ENCODE peak calls at places on chromosome 1, in five cellular contexts. P is K562, R is IMR-90, J is SK-N-SH, W is GM12878. T is an unnamed sample.

GRCh38 chr1:157994704-157995540 is 1.5 kb downstream of the KIRREL1 start:
- DNase-seq in W (no peak), R (peak), P (no peak), J (no peak), T (no peak)

GRCh38 chr1:168554603-168555520 is 11.1 kb upstream of the XCL2 start:
- DNase-seq in J (no peak), P (no peak), R (no peak), W (no peak), T (no peak)

GRCh38 chr1:115377411-115377810 is 39.4 kb upstream of the NGF start:
- DNase-seq in R (peak), J (no peak), W (no peak), P (no peak), T (no peak)

GRCh38 chr1:71307451-71307850 is 226.6 kb upstream of the ZRANB2 start:
- DNase-seq in P (no peak), J (peak), W (no peak), R (peak), T (no peak)

GRCh38 chr1:243490748-243491686 is 235.2 kb downstream of the SDCCAG8 start:
- DNase-seq in J (no peak), P (no peak), W (no peak), R (peak), T (no peak)

GRCh38 chr1:55636691-55637090 is 421.5 kb upstream of the USP24 start:
- DNase-seq in P (no peak), J (no peak), W (no peak), R (peak), T (no peak)

GRCh38 chr1:103986792-103987191 is 237.1 kb downstream of the AMY1C start:
- DNase-seq in W (no peak), J (no peak), R (no peak), P (no peak), T (no peak)

GRCh38 chr1:228142616-228143203 is 2.6 kb downstream of the GUK1 start:
- DNase-seq in W (no peak), R (no peak), J (no peak), P (no peak), T (no peak)

GRCh38 chr1:5628416-5628815 is 363.8 kb downstream of the NPHP4 start:
- DNase-seq in W (no peak), J (no peak), R (no peak), P (no peak), T (no peak)

GRCh38 chr1:156160744-156161181 is 7.4 kb downstream of the SEMA4A start:
- DNase-seq in R (peak), J (peak), P (peak), W (no peak), T (no peak)

GRCh38 chr1:55703726-55704363 is 488.7 kb upstream of the USP24 start:
- DNase-seq in J (no peak), W (no peak), R (peak), P (no peak), T (no peak)

GRCh38 chr1:172537827-172538391 is 5.0 kb downstream of the SUCO start:
- DNase-seq in R (no peak), J (peak), W (no peak), P (no peak), T (no peak)

GRCh38 chr1:4825841-4826450 is 171.5 kb downstream of the AJAP1 start:
- DNase-seq in P (no peak), W (no peak), J (peak), R (no peak), T (peak)

GRCh38 chr1:227357229-227358078 is 39.2 kb upstream of the CDC42BPA start:
- DNase-seq in J (no peak), W (no peak), P (peak), R (peak), T (peak)

GRCh38 chr1:201652180-201652579 is 113.3 kb downstream of the NAV1 start:
- DNase-seq in J (no peak), R (no peak), W (no peak), P (no peak), T (no peak)

GRCh38 chr1:154970631-154971340 is at the start of gene SHC1:
- DNase-seq in W (no peak), P (peak), J (peak), R (peak), T (peak)

GRCh38 chr1:18955442-18956188 is 861 bp downstream of the IFFO2 start:
- DNase-seq in P (peak), W (no peak), R (no peak), J (peak), T (no peak)

GRCh38 chr1:168387781-168388760 is 107.4 kb downstream of the TBX19 start:
- DNase-seq in R (no peak), P (no peak), J (no peak), W (no peak), T (no peak)

GRCh38 chr1:34066921-34067603 is 98.0 kb downstream of the CSMD2 start:
- DNase-seq in J (no peak), R (peak), W (no peak), P (no peak), T (no peak)

GRCh38 chr1:171934664-171935063 is 93.4 kb downstream of the DNM3 start:
- DNase-seq in P (no peak), W (no peak), J (no peak), R (no peak), T (no peak)

GRCh38 chr1:28173151-28173979 is 3.1 kb downstream of the PTAFR start:
- DNase-seq in R (peak), P (no peak), J (no peak), W (no peak), T (peak)

GRCh38 chr1:15848143-15848928 is 829 bp downstream of the SPEN start:
- DNase-seq in P (no peak), W (no peak), J (peak), R (peak), T (no peak)

GRCh38 chr1:68623700-68624099 is 126.8 kb upstream of the DEPDC1 start:
- DNase-seq in J (no peak), W (no peak), R (no peak), P (no peak), T (no peak)

GRCh38 chr1:13708380-13709010 is 8.5 kb downstream of the PRDM2 start:
- DNase-seq in J (no peak), R (no peak), W (no peak), P (no peak), T (no peak)

GRCh38 chr1:85379203-85380136 is 85.5 kb downstream of the DDAH1 start:
- DNase-seq in P (no peak), R (peak), J (no peak), W (no peak), T (no peak)

GRCh38 chr1:111507411-111508201 is 4.2 kb upstream of the ADORA3 start:
- DNase-seq in R (peak), P (peak), W (peak), J (peak), T (peak)

GRCh38 chr1:248860007-248860406 is 1.1 kb upstream of the ZNF692 start:
- DNase-seq in J (no peak), R (no peak), W (no peak), P (no peak), T (no peak)

GRCh38 chr1:205377355-205377754 is 20.6 kb upstream of the KLHDC8A start:
- DNase-seq in P (no peak), J (no peak), R (no peak), W (no peak), T (no peak)

GRCh38 chr1:170134126-170134525 is 11.6 kb upstream of the NTMT2 start:
- DNase-seq in R (no peak), P (no peak), J (no peak), W (no peak), T (no peak)

GRCh38 chr1:170131450-170131849 is 14.3 kb upstream of the NTMT2 start:
- DNase-seq in R (no peak), W (no peak), P (no peak), J (no peak), T (no peak)

GRCh38 chr1:170131984-170132383 is 13.8 kb upstream of the NTMT2 start:
- DNase-seq in P (no peak), J (no peak), W (no peak), R (no peak), T (no peak)

GRCh38 chr1:170134606-170135005 is 11.2 kb upstream of the NTMT2 start:
- DNase-seq in R (no peak), P (no peak), W (no peak), J (no peak), T (no peak)

DNA sequence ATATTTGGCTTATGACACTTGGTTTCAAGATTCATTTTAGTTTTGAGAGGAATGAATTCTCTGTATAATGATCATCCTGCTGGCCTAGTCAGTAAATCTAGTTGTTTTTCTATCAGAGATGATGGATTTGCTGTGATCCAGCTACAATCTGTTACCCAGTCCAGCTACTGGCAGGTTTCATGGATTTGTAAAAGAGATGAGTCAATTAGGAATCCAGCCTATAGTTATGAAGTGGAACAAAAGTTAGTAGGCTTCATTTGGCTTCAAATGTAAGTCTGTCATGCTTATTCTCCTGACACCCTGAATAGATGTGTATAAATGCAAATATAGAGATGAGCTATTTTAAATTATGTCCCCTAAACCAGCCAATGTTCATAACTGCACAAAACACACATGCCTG is 12.1 kb upstream of the NTMT2 start:
- DNase-seq in J (no peak), P (no peak), R (no peak), W (no peak), T (no peak)
- TF ChIP-seq MXI1 in J (no peak), P (no peak), R (no peak), W (no peak), T (no peak)

DNA sequence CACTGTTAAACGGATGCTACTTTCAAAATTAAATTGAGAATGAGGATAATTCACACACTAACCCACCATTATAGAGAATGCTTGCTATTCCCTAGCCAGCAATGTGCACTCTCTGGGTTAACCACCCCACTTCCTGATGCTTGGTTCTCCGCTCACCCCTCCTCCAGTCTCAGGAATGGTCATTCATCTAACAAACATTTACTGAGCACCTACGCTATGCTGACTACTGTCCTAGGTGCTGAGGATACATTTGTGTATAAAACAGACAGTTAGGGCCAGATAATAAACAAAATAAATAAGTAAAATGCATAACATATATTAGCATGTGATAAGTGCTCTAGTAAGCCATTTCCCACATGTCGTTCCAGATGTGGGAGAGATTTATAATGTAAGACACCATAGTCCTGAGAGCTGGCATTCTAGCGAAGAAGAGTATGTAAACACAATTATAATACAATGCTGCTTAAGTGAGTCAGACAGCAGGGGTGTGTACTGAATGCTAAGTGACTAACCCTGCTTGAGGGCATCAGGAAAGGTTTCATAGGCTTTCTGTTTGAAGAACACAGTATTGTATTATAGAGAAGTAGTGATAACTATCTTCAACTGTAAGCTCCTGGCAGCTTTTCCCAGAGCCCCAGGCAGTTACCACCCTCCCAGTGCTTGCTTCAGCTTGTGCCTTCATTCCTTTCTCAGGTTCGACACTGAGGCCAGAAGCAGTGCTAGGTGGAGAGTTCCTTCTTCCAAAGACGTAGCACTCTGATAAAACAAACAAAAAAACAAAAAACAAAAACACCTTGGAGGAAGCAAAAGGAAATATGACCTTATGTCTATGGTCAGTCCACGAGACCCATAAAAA is 126.6 kb upstream of the CACHD1 start:
- DNase-seq in J (peak), R (peak), W (no peak), P (no peak), T (no peak)
- TF ChIP-seq MXI1 in J (peak), R (no peak), W (no peak), P (no peak), T (no peak)

DNA sequence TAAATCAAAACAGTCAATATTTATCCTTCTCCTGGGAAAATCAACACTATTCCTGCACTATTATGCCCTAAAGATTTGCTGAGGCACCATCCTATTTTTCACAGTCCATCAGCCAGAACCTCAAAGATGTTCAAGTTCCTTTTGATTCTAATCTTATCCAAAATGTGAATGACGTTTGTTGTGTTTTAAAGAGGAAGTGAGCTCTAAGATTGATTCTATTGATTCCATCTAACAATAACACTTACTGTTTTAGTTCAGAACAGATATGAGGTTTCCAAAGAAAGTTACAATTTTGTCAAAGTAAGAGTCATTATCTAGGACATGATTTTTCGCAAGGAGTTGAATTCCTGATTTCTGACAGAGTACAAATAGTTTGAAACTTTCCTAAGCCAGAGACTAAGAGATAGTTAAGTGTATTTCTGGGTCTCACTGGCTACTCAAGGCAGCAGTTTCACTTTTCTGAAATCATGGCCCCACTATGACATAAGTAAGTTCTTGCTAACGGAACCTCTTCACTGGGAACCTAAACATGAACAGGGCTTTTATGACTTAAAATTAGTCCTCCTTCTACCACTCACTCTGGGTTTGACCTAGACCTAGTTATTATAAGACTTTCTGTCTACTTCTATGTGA is 84.7 kb downstream of the LHX9 start:
- DNase-seq in R (peak), P (no peak), W (no peak), J (no peak), T (no peak)
- TF ChIP-seq MXI1 in R (no peak), P (no peak), W (no peak), J (no peak), T (no peak)

GRCh38 chr1:2258122-2258812 is 30.1 kb downstream of the SKI start:
- DNase-seq in P (no peak), W (no peak), J (no peak), R (no peak), T (no peak)
- TF ChIP-seq MXI1 in P (no peak), W (no peak), J (no peak), R (no peak), T (no peak)

GRCh38 chr1:160547371-160547901 is 24.4 kb upstream of the SLAMF6 start:
- DNase-seq in W (no peak), J (no peak), P (no peak), R (no peak), T (no peak)
- TF ChIP-seq MXI1 in W (no peak), J (no peak), P (no peak), R (no peak), T (no peak)

GRCh38 chr1:109181085-109181806 is 32.5 kb upstream of the SARS1 start:
- DNase-seq in J (no peak), W (no peak), P (peak), R (peak), T (peak)
- TF ChIP-seq MXI1 in J (no peak), W (no peak), P (no peak), R (no peak), T (no peak)

GRCh38 chr1:193069748-193070394 is 10.5 kb downstream of the RO60 start:
- DNase-seq in W (no peak), R (no peak), J (peak), P (peak), T (no peak)
- TF ChIP-seq MXI1 in W (no peak), R (no peak), J (no peak), P (no peak), T (no peak)

DNA sequence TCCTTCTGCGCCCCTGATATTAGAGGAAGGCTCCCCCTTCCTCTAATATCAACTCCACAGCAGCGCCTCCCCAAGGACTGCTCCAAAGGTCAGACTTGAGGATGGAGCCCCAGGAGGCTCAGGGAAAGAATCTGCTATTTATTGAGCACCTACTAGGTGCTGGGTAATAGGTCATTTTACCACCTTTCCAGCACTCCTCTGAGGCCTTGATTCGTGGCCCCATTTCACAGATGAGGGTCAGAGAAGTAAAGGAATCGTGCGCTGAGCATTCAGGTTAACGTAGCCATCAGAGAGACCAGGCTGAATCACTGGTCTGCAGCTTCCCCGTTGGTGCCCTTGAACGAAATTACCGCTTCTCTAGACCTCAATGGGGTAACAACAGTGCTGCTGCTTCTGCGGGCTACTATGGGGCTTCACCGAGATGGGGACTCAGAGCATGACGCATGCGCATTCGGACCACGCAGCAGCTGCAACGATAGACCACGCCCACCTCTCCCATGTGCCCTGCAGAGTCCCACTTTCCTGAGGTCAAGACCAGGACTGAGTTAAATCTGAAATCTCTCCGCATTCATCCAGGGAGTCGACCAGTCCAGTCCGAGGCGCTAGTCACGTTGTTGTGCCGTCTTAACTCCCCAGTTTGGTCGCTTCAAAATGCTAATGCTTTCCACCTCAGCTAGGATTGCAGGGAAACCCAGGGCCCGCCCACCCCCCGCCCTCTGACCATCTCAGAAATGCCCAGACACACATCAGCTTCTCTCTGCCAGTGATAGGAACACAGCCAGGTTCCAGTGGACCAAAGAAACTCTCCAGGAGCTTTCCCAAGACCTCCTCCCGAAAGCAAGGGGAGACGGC is 12.9 kb downstream of the CAMK2N1 start:
- DNase-seq in W (peak), P (peak), J (peak), R (peak), T (no peak)
- TF ChIP-seq MXI1 in W (no peak), P (no peak), J (no peak), R (no peak), T (no peak)

DNA sequence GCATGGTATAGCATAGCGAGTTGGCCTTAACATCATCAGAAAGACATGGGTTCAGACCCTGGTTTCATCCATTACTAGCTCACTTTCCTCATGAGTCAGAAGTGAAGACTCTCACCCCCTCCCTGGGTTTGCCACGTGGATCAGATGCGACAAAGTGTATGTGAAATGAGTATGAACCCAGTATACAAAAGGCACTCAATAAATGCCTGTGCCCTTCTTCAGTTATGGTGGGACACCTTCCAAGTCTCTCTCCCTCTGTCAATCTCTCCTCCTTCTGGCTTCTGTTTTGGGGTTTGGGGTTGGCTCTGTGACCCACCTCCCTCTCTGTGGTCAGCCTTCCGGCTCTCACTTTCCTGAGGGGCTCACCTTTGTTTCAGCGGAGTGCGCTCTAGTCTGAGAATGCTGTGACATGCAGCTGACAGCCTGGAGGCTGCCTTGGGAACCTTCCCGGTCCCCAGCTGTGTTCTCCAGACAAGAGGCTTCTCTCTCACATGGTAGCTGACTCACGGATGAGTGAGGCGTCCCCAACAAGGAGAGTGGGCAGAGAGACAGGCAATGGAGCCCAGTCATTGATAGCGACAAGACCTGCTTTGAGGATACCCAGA is 155.0 kb upstream of the EDN2 start:
- DNase-seq in R (peak), J (no peak), P (no peak), W (no peak), T (no peak)
- TF ChIP-seq MXI1 in R (no peak), J (no peak), P (no peak), W (no peak), T (no peak)

GRCh38 chr1:36885537-36886441 is 148.5 kb downstream of the GRIK3 start:
- DNase-seq in W (no peak), J (peak), P (no peak), R (no peak), T (no peak)

GRCh38 chr1:36888811-36889477 is 145.4 kb downstream of the GRIK3 start:
- DNase-seq in P (no peak), W (no peak), R (no peak), J (no peak), T (no peak)

GRCh38 chr1:36890776-36891175 is 143.5 kb downstream of the GRIK3 start:
- DNase-seq in R (no peak), J (no peak), W (no peak), P (no peak), T (no peak)

GRCh38 chr1:36889478-36889845 is 144.9 kb downstream of the GRIK3 start:
- DNase-seq in W (no peak), P (no peak), J (no peak), R (no peak), T (no peak)

DNA sequence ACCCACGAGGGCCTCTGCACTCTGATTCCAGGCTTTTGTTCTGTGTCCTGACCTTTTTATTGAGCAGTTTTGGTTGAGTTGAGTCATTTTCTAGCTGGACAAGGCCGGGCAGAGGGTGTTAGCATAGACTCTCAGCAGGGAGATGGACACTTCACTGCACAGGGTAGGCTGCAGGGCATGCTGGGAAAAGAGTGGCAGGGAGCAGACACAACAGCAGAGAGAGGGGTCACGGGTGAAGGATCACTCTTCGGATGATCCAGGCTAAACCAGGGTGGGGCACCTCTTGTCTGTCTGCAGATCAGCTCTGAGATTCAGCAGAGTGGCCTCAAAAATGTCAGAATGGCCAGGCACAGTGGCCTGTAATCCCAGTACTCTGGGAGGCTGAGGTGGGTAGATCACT is 144.5 kb downstream of the GRIK3 start:
- DNase-seq in J (no peak), W (no peak), P (no peak), R (no peak), T (no peak)
- TF ChIP-seq MXI1 in J (no peak), W (no peak), P (no peak), R (no peak), T (no peak)